ENCODE peak calls at places on chromosome 2, in five cellular contexts. O is heart left ventricle, V is ovary, G is lower lobe of right lung, M is hepatocyte. K is an unnamed sample.

GRCh38 chr2:72956050-72956395 is 38.7 kb downstream of the EMX1 start:
- DNase-seq in V (no peak), G (no peak), O (peak; percentile 39), M (no peak), K (no peak)

GRCh38 chr2:16756831-16757644 is 91.4 kb upstream of the CYRIA start:
- DNase-seq in V (peak; percentile 91), O (peak; percentile 87), M (peak; percentile 85), G (peak; percentile 84), K (peak; percentile 85)

GRCh38 chr2:174014699-174015070 is 49.5 kb upstream of the SP3 start:
- DNase-seq in O (no peak), M (no peak), V (no peak), G (no peak), K (no peak)

GRCh38 chr2:26002617-26003310 is 20.5 kb upstream of the KIF3C start:
- DNase-seq in O (no peak), M (no peak), V (no peak), G (peak; percentile 62), K (peak; percentile 39)

GRCh38 chr2:10335046-10335840 is 32.5 kb downstream of the HPCAL1 start:
- DNase-seq in M (no peak), V (no peak), O (no peak), G (no peak), K (no peak)

GRCh38 chr2:217286833-217287232 is 427.0 kb upstream of the TNP1 start:
- DNase-seq in O (no peak), G (no peak), V (no peak), M (no peak), K (no peak)

GRCh38 chr2:157625311-157625710 is 3.4 kb downstream of the ACVR1C start:
- DNase-seq in V (no peak), G (no peak), O (no peak), M (no peak), K (no peak)

GRCh38 chr2:173652731-173653426 is 298.2 kb downstream of the CDCA7 start:
- DNase-seq in G (no peak), M (peak; percentile 87), O (no peak), V (no peak), K (no peak)

GRCh38 chr2:222217712-222218111 is 81.1 kb downstream of the PAX3 start:
- DNase-seq in V (no peak), O (no peak), M (no peak), G (no peak), K (no peak)

GRCh38 chr2:130370490-130370889 is 14.6 kb downstream of the PTPN18 start:
- DNase-seq in V (no peak), G (no peak), M (no peak), O (no peak), K (no peak)

GRCh38 chr2:205358351-205358815 is 323.9 kb upstream of the NRP2 start:
- DNase-seq in G (no peak), V (no peak), M (no peak), O (no peak), K (no peak)

GRCh38 chr2:22904126-22904684 is 480.8 kb upstream of the KLHL29 start:
- DNase-seq in O (no peak), G (peak; percentile 48), M (peak; percentile 62), V (peak; percentile 33), K (peak; percentile 27)

GRCh38 chr2:26088038-26088643 is 54.3 kb downstream of the RAB10 start:
- DNase-seq in O (no peak), V (no peak), M (peak; percentile 28), G (no peak), K (no peak)

GRCh38 chr2:151408788-151409600 is 708 bp upstream of the RIF1 start:
- DNase-seq in V (no peak), G (no peak), M (no peak), O (no peak), K (no peak)

GRCh38 chr2:146806295-146807005 is 1038.4 kb upstream of the ACVR2A start:
- DNase-seq in M (no peak), G (no peak), O (no peak), V (no peak), K (no peak)

GRCh38 chr2:111930875-111931274 is 32.5 kb downstream of the MERTK start:
- DNase-seq in M (no peak), V (no peak), O (no peak), G (no peak), K (no peak)

GRCh38 chr2:241741016-241741415 is 6.6 kb downstream of the D2HGDH start:
- DNase-seq in V (no peak), M (no peak), O (peak; percentile 56), G (no peak), K (no peak)

GRCh38 chr2:121532347-121532766 is 1.7 kb downstream of the RNU4ATAC start:
- DNase-seq in M (no peak), G (no peak), V (no peak), O (no peak), K (no peak)

GRCh38 chr2:183665976-183666375 is 541.7 kb downstream of the NUP35 start:
- DNase-seq in M (no peak), V (no peak), O (no peak), G (no peak), K (no peak)

GRCh38 chr2:233354500-233354924 is 218 bp downstream of the DGKD start:
- DNase-seq in G (no peak), O (no peak), M (no peak), V (no peak), K (no peak)

GRCh38 chr2:39741871-39742270 is 37.2 kb downstream of the THUMPD2 start:
- DNase-seq in O (no peak), M (no peak), V (no peak), G (no peak), K (no peak)

GRCh38 chr2:118177932-118178331 is 89.7 kb downstream of the INSIG2 start:
- DNase-seq in M (no peak), G (no peak), O (no peak), V (no peak), K (no peak)

GRCh38 chr2:150977296-150977695 is 284.4 kb downstream of the RBM43 start:
- DNase-seq in M (no peak), O (no peak), V (no peak), G (peak; percentile 65), K (no peak)

GRCh38 chr2:190468814-190469569 is 60.8 kb downstream of the MFSD6 start:
- DNase-seq in V (peak; percentile 73), G (no peak), M (peak; percentile 74), O (peak; percentile 76), K (peak; percentile 74)

GRCh38 chr2:206471524-206472062 is 28.3 kb downstream of the ADAM23 start:
- DNase-seq in M (no peak), O (no peak), G (no peak), V (no peak), K (no peak)

GRCh38 chr2:224163573-224164307 is 124.7 kb upstream of the SERPINE2 start:
- DNase-seq in V (no peak), G (no peak), O (no peak), M (peak; percentile 31), K (no peak)

GRCh38 chr2:199405241-199405640 is 52.5 kb downstream of the SATB2 start:
- DNase-seq in G (no peak), O (no peak), M (no peak), V (no peak), K (no peak)

GRCh38 chr2:64581777-64582539 is 57.8 kb downstream of the AFTPH start:
- DNase-seq in M (no peak), V (no peak), G (no peak), O (no peak), K (no peak)
- H3K4me3 ChIP-seq in M (no peak overlapping the region), V (no peak overlapping the region), G (no peak overlapping the region), O (no peak overlapping the region), K (no peak overlapping the region)

GRCh38 chr2:176552456-176553135 is 283.4 kb downstream of the MTX2 start:
- DNase-seq in M (no peak), G (no peak), O (no peak), V (no peak), K (no peak)
- H3K27me3 ChIP-seq in M (peaks cover 20% of the 10 kb centered on the region), G (peaks cover 24% of the 10 kb centered on the region), O (peaks cover 30% of the 10 kb centered on the region), V (no peaks in the 10 kb centered on the region), K (peaks cover 61% of the 10 kb centered on the region)

GRCh38 chr2:168524005-168524404 is 67.9 kb downstream of the CERS6 start:
- DNase-seq in O (no peak), G (no peak), V (no peak), M (no peak), K (no peak)
- H3K4me1 ChIP-seq in O (no peaks in the 10 kb centered on the region), G (peaks cover 18% of the 10 kb centered on the region), V (peaks cover 20% of the 10 kb centered on the region), M (peaks cover 58% of the 10 kb centered on the region), K (peaks cover 87% of the 10 kb centered on the region)

GRCh38 chr2:60548844-60549243 is 4.6 kb downstream of the BCL11A start:
- DNase-seq in G (no peak), M (no peak), V (no peak), O (no peak), K (no peak)
- H3K4me3 ChIP-seq in G (peak overlapping the region; percentile 64), M (peak overlapping the region; percentile 92), V (no peak overlapping the region), O (peak overlapping the region; percentile 69), K (peak overlapping the region; percentile 73)

K was measured in left ventricle myocardium inferior.